ENCODE peak calls at places on chromosomes 7 and 10, in eight cellular contexts. I is A549, Y is HCT116, S is GM12878, K is Panc1, H is K562, W is HL-60, N is HepG2. C is an unnamed sample.

GRCh38 chr10:3616880-3617279 is 168.1 kb downstream of the KLF6 start:
- DNase-seq in N (no peak), K (no peak), S (no peak), I (no peak), Y (no peak), H (no peak), W (no peak), C (peak; percentile 32)

GRCh38 chr10:123858039-123858740 is 33.4 kb downstream of the CPXM2 start:
- DNase-seq in N (no peak), H (no peak), Y (no peak), W (no peak), K (no peak), I (no peak), S (no peak), C (no peak)

GRCh38 chr10:14598809-14599764 is 175.6 kb downstream of the FAM107B start:
- DNase-seq in Y (no peak), H (no peak), W (no peak), N (no peak), K (no peak), I (no peak), S (no peak), C (no peak)

GRCh38 chr7:99631311-99632109 is 14.8 kb downstream of the ZSCAN25 start:
- DNase-seq in Y (no peak), H (peak; percentile 76), N (peak; percentile 64), W (no peak), K (no peak), S (no peak), I (peak; percentile 48), C (peak; percentile 54)

GRCh38 chr7:75772081-75773077 is at the start of gene CCL26:
- DNase-seq in K (peak; percentile 25), N (peak; percentile 71), H (peak; percentile 85), I (no peak), W (no peak), S (no peak), Y (no peak), C (no peak)

GRCh38 chr7:95509199-95509598 is 23.5 kb downstream of the ASB4 start:
- DNase-seq in I (no peak), H (peak; percentile 11), K (no peak), W (no peak), N (peak; percentile 25), S (no peak), Y (no peak), C (peak; percentile 86)

GRCh38 chr7:152893801-152894294 is 134.3 kb downstream of the ACTR3B start:
- DNase-seq in K (no peak), W (no peak), Y (no peak), S (no peak), N (no peak), I (no peak), H (no peak), C (peak; percentile 44)

GRCh38 chr7:84524714-84525694 is 330.4 kb upstream of the SEMA3A start:
- DNase-seq in S (no peak), W (no peak), Y (no peak), I (peak; percentile 15), K (no peak), H (no peak), N (no peak), C (no peak)

GRCh38 chr10:83925133-83925532 is 214.2 kb upstream of the GHITM start:
- DNase-seq in H (no peak), S (no peak), N (no peak), Y (no peak), K (no peak), W (no peak), I (no peak), C (peak; percentile 76)

GRCh38 chr7:64045301-64046040 is at the start of gene ZNF727:
- DNase-seq in I (no peak), H (no peak), S (no peak), K (no peak), Y (no peak), N (no peak), W (no peak), C (no peak)

GRCh38 chr10:58531084-58531695 is 18.5 kb downstream of the BICC1 start:
- DNase-seq in I (no peak), K (peak; percentile 59), W (peak; percentile 34), S (peak; percentile 16), Y (peak; percentile 57), N (peak; percentile 65), H (peak; percentile 43), C (peak; percentile 86)

GRCh38 chr10:103193820-103194529 is 903 bp upstream of the NT5C2 start:
- DNase-seq in H (peak; percentile 72), Y (peak; percentile 47), S (peak; percentile 44), N (no peak), W (no peak), I (no peak), K (no peak), C (peak; percentile 42)

GRCh38 chr10:53839437-53840039 is 961.5 kb downstream of the PCDH15 start:
- DNase-seq in W (no peak), Y (no peak), S (no peak), K (peak; percentile 20), N (peak; percentile 25), H (peak; percentile 8), I (no peak), C (peak; percentile 44)

GRCh38 chr10:126729314-126729871 is 58.9 kb upstream of the C10orf90 start:
- DNase-seq in Y (no peak), W (no peak), N (no peak), I (no peak), S (no peak), H (no peak), K (no peak), C (peak; percentile 2)

GRCh38 chr10:113681533-113682470 is 2.1 kb downstream of the CASP7 start:
- DNase-seq in W (no peak), H (no peak), Y (no peak), S (peak; percentile 77), K (no peak), I (no peak), N (no peak), C (no peak)

GRCh38 chr7:7913506-7913905 is 55.1 kb upstream of the GLCCI1 start:
- DNase-seq in H (no peak), Y (no peak), W (no peak), S (no peak), I (no peak), N (peak; percentile 20), K (no peak), C (peak; percentile 31)

DNA sequence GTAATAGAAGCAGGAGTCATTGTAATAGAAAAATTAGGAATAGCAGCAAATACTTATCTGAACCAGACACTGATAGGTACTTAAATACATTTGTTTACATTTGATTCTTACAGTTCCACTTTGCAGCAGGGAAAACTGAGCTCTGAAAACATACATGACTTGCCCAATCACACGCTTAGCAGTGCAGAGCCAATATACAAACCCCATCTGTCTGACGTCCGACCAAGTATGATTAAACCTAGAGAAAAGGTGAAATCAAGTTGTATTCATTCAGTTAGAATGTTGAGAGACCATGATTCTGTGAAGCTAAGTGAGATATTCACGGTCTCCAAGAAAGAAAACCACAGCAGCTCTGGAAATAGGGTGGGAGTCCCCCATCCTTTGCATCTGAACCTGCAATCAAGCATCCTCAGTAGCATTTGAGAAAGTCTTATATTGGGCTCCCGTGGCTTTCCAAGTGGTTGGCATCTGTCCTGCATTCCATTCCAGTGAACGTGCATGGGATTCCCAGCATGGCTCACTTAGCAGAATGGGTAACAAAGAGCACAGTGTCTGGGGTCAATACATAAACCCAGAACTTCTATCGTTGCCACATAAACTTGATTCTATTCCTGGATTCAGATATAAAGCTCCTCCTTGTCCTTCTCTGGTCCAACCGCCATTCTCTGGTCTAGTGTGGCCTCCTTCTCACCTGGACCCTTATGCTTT is 148.7 kb upstream of the RSU1 start:
- DNase-seq in H (no peak), I (peak; percentile 60), W (no peak), Y (peak; percentile 72), N (peak; percentile 55), S (no peak), K (peak; percentile 84), C (peak; percentile 43)
- TF ChIP-seq REST in H (no peak), I (no peak), W (no peak), Y (no peak), N (no peak), S (no peak), K (no peak), C (no peak)

DNA sequence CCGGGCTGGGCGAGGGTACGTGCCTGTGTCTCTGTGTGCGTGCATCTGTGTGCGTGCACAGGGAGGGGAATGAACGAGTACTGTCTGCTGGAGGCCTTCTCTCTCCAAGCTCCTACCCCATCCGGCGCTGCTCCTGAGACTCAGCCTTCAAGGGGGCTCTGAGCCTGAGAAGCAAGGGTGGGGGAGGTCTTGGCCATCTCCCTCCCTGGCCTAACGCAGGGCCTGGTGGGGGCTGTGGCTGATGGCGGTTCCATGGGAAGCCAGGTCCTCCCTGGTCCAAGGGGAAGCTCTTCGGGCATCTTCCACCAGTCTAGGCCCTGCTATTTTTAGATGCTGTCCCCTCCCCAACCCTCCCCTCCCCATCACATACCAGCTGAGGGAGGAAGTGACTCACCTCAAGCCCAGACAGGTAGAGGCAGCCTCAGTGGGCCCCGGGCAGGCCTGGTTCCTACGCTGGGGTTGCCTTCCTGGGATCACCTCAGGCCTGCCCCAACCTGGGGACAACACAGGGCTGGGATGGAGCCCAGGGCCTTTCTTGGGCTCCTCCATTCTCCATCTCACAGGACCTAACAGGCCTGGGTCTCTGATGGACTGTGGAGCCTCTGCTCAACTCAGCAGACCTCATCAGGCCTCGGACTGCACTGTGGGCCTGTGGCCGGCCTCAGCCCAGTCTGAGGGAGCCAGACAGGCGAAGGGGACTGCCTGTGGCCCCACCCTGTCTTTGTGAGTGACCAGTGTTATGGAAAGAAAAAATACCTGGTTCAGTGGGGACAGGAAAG is 32.2 kb downstream of the DNAJB12 start:
- DNase-seq in I (no peak), Y (peak; percentile 80), W (no peak), S (no peak), N (no peak), K (no peak), H (no peak), C (peak; percentile 1)
- TF ChIP-seq REST in I (no peak), Y (no peak), W (no peak), S (no peak), N (no peak), K (no peak), H (no peak), C (no peak)

GRCh38 chr10:89391882-89392756 is at the start of gene IFIT1:
- DNase-seq in Y (peak; percentile 68), W (peak; percentile 28), S (peak; percentile 80), I (peak; percentile 73), H (peak; percentile 51), K (no peak), N (peak; percentile 82), C (peak; percentile 81)

GRCh38 chr10:89393898-89394297 is 1.5 kb downstream of the IFIT1 start:
- DNase-seq in N (no peak), H (no peak), K (no peak), I (no peak), Y (no peak), W (no peak), S (no peak), C (no peak)

GRCh38 chr10:89390875-89391576 is 1.4 kb upstream of the IFIT1 start:
- DNase-seq in H (no peak), N (no peak), W (no peak), Y (no peak), K (no peak), S (no peak), I (no peak), C (no peak)

GRCh38 chr10:89395141-89395540 is 2.7 kb downstream of the IFIT1 start:
- DNase-seq in I (no peak), S (no peak), N (no peak), Y (no peak), H (no peak), K (no peak), W (no peak), C (no peak)

GRCh38 chr10:89392974-89393373 is 551 bp downstream of the IFIT1 start:
- DNase-seq in H (no peak), S (no peak), Y (no peak), N (no peak), W (peak; percentile 37), K (no peak), I (no peak), C (no peak)
- TF ChIP-seq REST in H (no peak), S (no peak), Y (no peak), N (no peak), W (no peak), K (no peak), I (no peak), C (no peak)

GRCh38 chr7:112064627-112065385 is 141.4 kb downstream of the DOCK4 start:
- DNase-seq in H (no peak), S (no peak), I (no peak), Y (no peak), W (no peak), N (no peak), K (no peak), C (no peak)
- TF ChIP-seq REST in H (no peak), S (no peak), I (no peak), Y (no peak), W (no peak), N (no peak), K (no peak), C (no peak)

C was measured in GM23338.